ENCODE peak calls at places on chromosomes 12 and 14, in seven cellular contexts. M is thoracic aorta; X is AG04450; K is CD8-positive, alpha-beta T cell; Y is epithelial cell of esophagus; I is osteoblast; W is prostate gland. F is an unnamed sample.

GRCh38 chr12:65121049-65121955 is at the start of gene WIF1:
- DNase-seq in M (no peak), W (peak; percentile 39), I (peak; percentile 35), X (no peak), K (no peak), Y (peak; percentile 35), F (peak; percentile 17)

GRCh38 chr12:88416786-88417185 is 163.5 kb downstream of the KITLG start:
- DNase-seq in I (no peak), K (no peak), W (no peak), X (no peak), M (no peak), Y (no peak), F (no peak)

GRCh38 chr14:101473045-101473729 is 88.1 kb upstream of the DIO3 start:
- DNase-seq in W (no peak), I (no peak), Y (no peak), M (no peak), X (no peak), K (no peak), F (no peak)

GRCh38 chr14:57492859-57493258 is 798 bp downstream of the CCDC198 start:
- DNase-seq in Y (peak; percentile 36), I (no peak), X (no peak), M (no peak), K (no peak), W (no peak), F (peak; percentile 54)

GRCh38 chr12:3777206-3777809 is 24.4 kb upstream of the CRACR2A start:
- DNase-seq in M (no peak), X (peak; percentile 10), W (peak; percentile 53), I (peak; percentile 73), Y (peak; percentile 69), K (no peak), F (peak; percentile 61)

GRCh38 chr14:95503365-95504134 is 12.9 kb downstream of the SYNE3 start:
- DNase-seq in X (no peak), M (no peak), Y (no peak), W (no peak), I (no peak), K (no peak), F (no peak)

GRCh38 chr14:100325231-100325632 is 2.1 kb downstream of the SLC25A47 start:
- DNase-seq in X (no peak), I (no peak), M (no peak), W (no peak), Y (no peak), K (no peak), F (no peak)

GRCh38 chr12:112844814-112845565 is 53.4 kb downstream of the RPH3A start:
- DNase-seq in K (no peak), M (no peak), X (no peak), W (no peak), Y (no peak), I (no peak), F (no peak)

GRCh38 chr12:123388948-123389559 is 5.1 kb downstream of the KMT5A start:
- DNase-seq in K (no peak), Y (no peak), I (peak; percentile 93), M (no peak), W (no peak), X (no peak), F (no peak)

GRCh38 chr14:79965896-79966295 is 245.4 kb downstream of the DIO2 start:
- DNase-seq in X (peak; percentile 10), K (no peak), I (no peak), W (no peak), M (no peak), Y (no peak), F (no peak)

GRCh38 chr12:78746001-78746400 is 118.6 kb upstream of the SYT1 start:
- DNase-seq in Y (peak; percentile 56), I (no peak), X (no peak), K (no peak), M (no peak), W (no peak), F (peak; percentile 73)

GRCh38 chr12:133083345-133083744 is 2.6 kb downstream of the ZNF140 start:
- DNase-seq in M (no peak), K (no peak), W (no peak), Y (no peak), I (no peak), X (no peak), F (no peak)

GRCh38 chr12:94621662-94622359 is 28.5 kb downstream of the TMCC3 start:
- DNase-seq in Y (peak; percentile 99), W (no peak), X (no peak), K (no peak), M (no peak), I (peak; percentile 25), F (peak; percentile 100)

GRCh38 chr12:51934080-51934479 is 17.4 kb upstream of the ACVR1B start:
- DNase-seq in M (no peak), W (no peak), X (no peak), Y (no peak), I (no peak), K (no peak), F (no peak)

GRCh38 chr14:73725116-73726024 is 11.2 kb upstream of the PNMA1 start:
- DNase-seq in Y (no peak), X (no peak), M (no peak), K (no peak), W (no peak), I (peak; percentile 83), F (no peak)

GRCh38 chr14:103846569-103847438 is 571 bp downstream of the PPP1R13B start:
- DNase-seq in I (peak; percentile 76), W (no peak), X (no peak), Y (peak; percentile 55), M (no peak), K (peak; percentile 16), F (peak; percentile 22)

GRCh38 chr12:50708619-50709018 is 55.3 kb upstream of the ATF1 start:
- DNase-seq in M (no peak), X (no peak), K (no peak), I (no peak), W (no peak), Y (no peak), F (no peak)

GRCh38 chr12:104462931-104463339 is 6.2 kb downstream of the CHST11 start:
- DNase-seq in I (no peak), Y (no peak), X (no peak), W (no peak), M (no peak), K (no peak), F (no peak)

GRCh38 chr12:92362785-92363184 is 217.1 kb upstream of the BTG1 start:
- DNase-seq in X (no peak), Y (no peak), K (no peak), I (no peak), W (no peak), M (no peak), F (no peak)

GRCh38 chr12:67661311-67662011 is 12.9 kb downstream of the DYRK2 start:
- DNase-seq in W (no peak), Y (no peak), I (no peak), K (no peak), X (no peak), M (no peak), F (peak; percentile 25)

GRCh38 chr14:101001311-101002069 is 98.0 kb upstream of the RTL1 start:
- DNase-seq in W (no peak), M (no peak), X (peak; percentile 29), K (no peak), I (peak; percentile 87), Y (peak; percentile 87), F (peak; percentile 93)

GRCh38 chr14:74568380-74568649 is 43.7 kb downstream of the LTBP2 start:
- DNase-seq in X (no peak), M (no peak), W (no peak), I (peak; percentile 10), K (no peak), Y (peak; percentile 44), F (peak; percentile 49)

GRCh38 chr12:70853326-70853725 is 67.2 kb downstream of the PTPRR start:
- DNase-seq in K (no peak), X (peak; percentile 3), Y (peak; percentile 4), M (no peak), W (no peak), I (no peak), F (peak; percentile 12)

GRCh38 chr12:19757317-19757877 is 318.1 kb downstream of the AEBP2 start:
- DNase-seq in K (no peak), Y (peak; percentile 38), M (no peak), W (no peak), X (no peak), I (peak; percentile 41), F (peak; percentile 45)

GRCh38 chr12:125070117-125070516 is 4.9 kb downstream of the AACS start:
- DNase-seq in M (no peak), Y (no peak), X (no peak), I (peak; percentile 36), K (no peak), W (no peak), F (no peak)
- TF ChIP-seq CTCF in M (no peak), Y (no peak), X (no peak), I (no peak), K (no peak), W (no peak), F (no peak)

DNA sequence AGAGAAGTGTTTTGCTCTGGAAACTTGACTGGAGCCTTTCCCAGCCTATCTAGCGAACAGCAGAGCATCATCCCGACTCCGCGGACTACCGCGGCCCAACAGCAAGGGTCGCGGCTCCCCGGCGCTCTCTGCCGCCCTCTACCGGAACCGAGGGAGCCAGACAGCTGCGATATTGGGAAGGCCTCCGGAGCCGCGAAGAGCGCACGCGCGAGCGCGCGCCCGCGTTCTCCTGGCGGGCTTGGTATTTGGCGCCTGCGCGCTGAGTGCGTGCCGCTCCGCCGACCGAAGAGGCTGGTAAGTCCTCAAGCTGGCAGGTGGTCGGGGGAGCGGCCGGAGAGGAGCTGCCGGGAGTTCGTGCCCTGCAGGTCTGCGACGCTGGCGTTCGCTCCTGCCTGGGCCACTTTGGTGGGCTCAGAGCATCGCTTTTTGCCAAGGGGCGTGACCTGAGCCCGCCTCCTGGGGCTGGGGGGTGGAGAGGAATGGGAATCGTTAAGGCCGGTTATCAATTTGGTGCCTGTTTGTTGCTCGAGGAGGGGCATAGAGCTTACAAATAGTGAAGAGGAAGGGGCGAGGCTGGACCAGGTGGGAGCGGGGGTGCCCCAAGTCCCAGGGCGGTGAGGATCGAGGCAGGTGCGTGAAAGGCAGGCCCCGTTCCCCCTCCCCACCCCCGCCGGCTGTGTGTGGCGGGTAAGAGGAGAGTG is at the start of gene TMEM106C:
- DNase-seq in K (peak; percentile 87), W (peak; percentile 87), X (peak; percentile 74), M (peak; percentile 49), Y (peak; percentile 86), I (peak; percentile 99), F (peak; percentile 78)
- TF ChIP-seq CTCF in K (peak; percentile 93), W (peak; percentile 90), X (peak; percentile 99), M (peak; percentile 96), Y (peak; percentile 87), I (peak; percentile 94), F (peak; percentile 100)

DNA sequence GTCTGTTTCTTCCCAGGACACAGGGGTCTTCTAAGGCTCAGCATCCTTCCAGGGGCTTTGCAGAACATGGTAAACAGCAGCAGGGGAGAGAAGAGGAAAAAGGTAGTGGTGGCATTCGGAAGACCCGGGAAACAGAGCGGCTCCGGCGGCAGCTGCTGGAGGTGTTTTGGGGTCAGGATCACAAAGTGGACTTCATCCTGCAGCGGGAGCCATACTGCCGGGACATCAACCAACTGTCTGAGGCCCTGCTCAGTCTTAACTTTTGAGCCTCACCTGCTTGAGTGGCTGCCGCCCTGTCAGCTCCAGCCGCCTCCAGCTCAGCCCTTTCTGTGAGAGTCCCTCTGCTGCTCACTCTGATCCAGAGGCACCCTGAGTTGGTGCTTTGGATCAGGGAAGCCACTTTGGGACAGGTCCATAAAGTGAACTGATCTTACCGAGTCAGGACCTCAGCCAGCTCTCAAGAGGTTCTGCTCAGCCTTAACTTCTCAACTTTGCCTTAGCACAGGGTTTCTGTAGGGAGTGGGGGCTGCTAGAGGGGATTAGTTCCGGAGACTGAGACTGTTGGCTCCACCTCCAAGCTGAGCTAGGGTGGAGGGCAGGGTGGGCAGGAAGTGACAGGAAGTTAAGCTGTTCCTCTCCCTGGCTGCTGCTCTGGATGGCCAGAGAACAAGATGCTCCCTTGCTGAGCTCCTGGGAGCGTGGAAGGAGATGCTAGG is 5.4 kb downstream of the SDR39U1 start:
- DNase-seq in Y (no peak), I (no peak), W (no peak), K (no peak), M (no peak), X (no peak), F (no peak)
- TF ChIP-seq CTCF in Y (no peak), I (no peak), W (peak; percentile 3), K (peak; percentile 16), M (no peak), X (no peak), F (no peak)

GRCh38 chr12:53736602-53737493 is 9.6 kb upstream of the CALCOCO1 start:
- DNase-seq in X (no peak), K (no peak), Y (no peak), M (no peak), W (no peak), I (no peak), F (no peak)
- TF ChIP-seq CTCF in X (no peak), K (no peak), Y (no peak), M (no peak), W (no peak), I (no peak), F (no peak)

F was measured in bronchial epithelial cell.